ENCODE peak calls at places on chromosomes 6 and 20, in five cellular contexts. F is fibroblast of the aortic adventitia, X is HFFc6, B is nucleus accumbens, V is NCI-H748 treated with DMSO at 0.1 percent for 48 hours. N is an unnamed sample.

GRCh38 chr6:70686548-70687133 is 19.0 kb downstream of the SMAP1 start:
- DNase-seq in X (peak; percentile 29), F (peak; percentile 72), V (no peak), B (no peak), N (peak; percentile 69)

GRCh38 chr6:225907-226306 is 66.4 kb upstream of the DUSP22 start:
- DNase-seq in B (no peak), X (no peak), V (no peak), F (no peak), N (no peak)

GRCh38 chr6:30884521-30885480 is 482 bp downstream of the DDR1 start:
- DNase-seq in B (peak; percentile 34), X (peak; percentile 7), V (peak; percentile 33), F (no peak), N (peak; percentile 61)

GRCh38 chr6:52403627-52404026 is 16.5 kb upstream of the EFHC1 start:
- DNase-seq in B (no peak), F (no peak), X (no peak), V (no peak), N (no peak)

GRCh38 chr20:14622796-14623195 is 285.4 kb upstream of the FLRT3 start:
- DNase-seq in X (no peak), V (no peak), F (peak; percentile 65), B (no peak), N (no peak)

GRCh38 chr6:168778201-168778600 is 337.2 kb downstream of the SMOC2 start:
- DNase-seq in V (no peak), B (no peak), F (peak; percentile 45), X (no peak), N (no peak)

GRCh38 chr6:16521528-16521927 is 239.7 kb downstream of the ATXN1 start:
- DNase-seq in B (no peak), X (no peak), V (no peak), F (no peak), N (no peak)

GRCh38 chr6:21005816-21006553 is 471.7 kb downstream of the CDKAL1 start:
- DNase-seq in V (no peak), B (no peak), F (peak; percentile 90), X (peak; percentile 84), N (no peak)

GRCh38 chr6:101110814-101111213 is 229.7 kb upstream of the ASCC3 start:
- DNase-seq in V (no peak), B (no peak), X (no peak), F (peak; percentile 15), N (no peak)

GRCh38 chr6:135087803-135088202 is 33.2 kb upstream of the HBS1L start:
- DNase-seq in X (no peak), F (no peak), V (no peak), B (no peak), N (no peak)

GRCh38 chr6:43367245-43367984 is 2.0 kb downstream of the ZNF318 start:
- DNase-seq in F (no peak), X (no peak), V (no peak), B (no peak), N (no peak)

GRCh38 chr6:148358196-148358785 is 15.7 kb downstream of the SASH1 start:
- DNase-seq in X (no peak), B (no peak), F (peak; percentile 87), V (no peak), N (peak; percentile 47)

GRCh38 chr20:19992996-19993908 is 23.9 kb upstream of the NAA20 start:
- DNase-seq in F (peak; percentile 96), V (no peak), B (no peak), X (peak; percentile 94), N (peak; percentile 37)

GRCh38 chr20:64157878-64158277 is 6.4 kb upstream of the MYT1 start:
- DNase-seq in B (no peak), F (no peak), X (no peak), V (no peak), N (no peak)

GRCh38 chr6:35370124-35370741 is 27.9 kb downstream of the PPARD start:
- DNase-seq in B (no peak), X (peak; percentile 95), F (peak; percentile 96), V (no peak), N (peak; percentile 21)

GRCh38 chr20:25233016-25233772 is 14.7 kb upstream of the PYGB start:
- DNase-seq in B (no peak), V (peak; percentile 55), F (peak; percentile 92), X (peak; percentile 15), N (no peak)

GRCh38 chr6:114304304-114304887 is 38.4 kb downstream of the HS3ST5 start:
- DNase-seq in B (no peak), X (peak; percentile 11), V (no peak), F (peak; percentile 32), N (peak; percentile 47)

GRCh38 chr6:131995924-131996323 is 44.8 kb upstream of the CCN2 start:
- DNase-seq in X (peak; percentile 85), F (peak; percentile 88), V (no peak), B (no peak), N (no peak)

GRCh38 chr6:13302291-13302690 is 26.0 kb downstream of the TBC1D7 start:
- DNase-seq in F (no peak), B (no peak), X (no peak), V (no peak), N (peak; percentile 69)